ENCODE peak calls at places on chromosomes 4 and X, in nine cellular contexts. Y is tibial artery, N is WTC11, S is IMR-90, K is fibroblast of pulmonary artery, I is body of pancreas, U is sigmoid colon, C is Calu3, Q is spleen. R is an unnamed sample.

GRCh38 chrX:14420876-14421275 is 108.5 kb upstream of the GLRA2 start:
- DNase-seq in Y (no peak), N (no peak), S (no peak), K (no peak), I (no peak), U (no peak), C (no peak), Q (no peak), R (no peak)

GRCh38 chr4:102869569-102870227 is 906 bp downstream of the CISD2 start:
- DNase-seq in Y (no peak), N (no peak), S (peak), K (no peak), I (peak), U (no peak), C (no peak), Q (no peak), R (no peak)

GRCh38 chr4:150244600-150244999 is 166.4 kb downstream of the DCLK2 start:
- DNase-seq in Y (no peak), N (no peak), S (peak), K (peak), I (peak), U (no peak), C (no peak), Q (no peak), R (no peak)

GRCh38 chr4:22532896-22533295 is 17.0 kb upstream of the ADGRA3 start:
- DNase-seq in Y (no peak), N (no peak), S (no peak), K (no peak), I (no peak), U (no peak), C (no peak), Q (no peak), R (no peak)

GRCh38 chr4:87251104-87251503 is 30.7 kb upstream of the KLHL8 start:
- DNase-seq in Y (no peak), N (no peak), S (no peak), K (no peak), I (peak), U (no peak), C (no peak), Q (no peak), R (no peak)

GRCh38 chr4:36039031-36039430 is 205.3 kb downstream of the ARAP2 start:
- DNase-seq in Y (no peak), N (peak), S (no peak), K (no peak), I (no peak), U (no peak), C (no peak), Q (no peak), R (no peak)

GRCh38 chrX:4579999-4580398 is 866.5 kb upstream of the PRKX start:
- DNase-seq in Y (no peak), N (no peak), S (no peak), K (no peak), I (no peak), U (no peak), C (no peak), Q (no peak), R (no peak)

GRCh38 chrX:54978448-54978847 is 15.5 kb downstream of the PFKFB1 start:
- DNase-seq in Y (no peak), N (no peak), S (peak), K (peak), I (no peak), U (no peak), C (no peak), Q (no peak), R (no peak)

GRCh38 chrX:9535101-9535500 is 70.2 kb downstream of the TBL1X start:
- DNase-seq in Y (no peak), N (no peak), S (peak), K (no peak), I (no peak), U (no peak), C (no peak), Q (no peak), R (no peak)

GRCh38 chr4:166092797-166093196 is 219.8 kb downstream of the TLL1 start:
- DNase-seq in Y (no peak), N (no peak), S (no peak), K (no peak), I (peak), U (no peak), C (no peak), Q (no peak), R (no peak)

GRCh38 chrX:111955916-111956315 is 79.9 kb downstream of the TRPC5OS start:
- DNase-seq in Y (no peak), N (no peak), S (no peak), K (no peak), I (peak), U (no peak), C (no peak), Q (no peak), R (no peak)

GRCh38 chrX:95662200-95662599 is 1022.4 kb upstream of the DIAPH2 start:
- DNase-seq in Y (no peak), N (no peak), S (no peak), K (no peak), I (no peak), U (no peak), C (no peak), Q (no peak), R (no peak)

GRCh38 chr4:185221491-185221890 is 12.1 kb downstream of the SNX25 start:
- DNase-seq in Y (no peak), N (no peak), S (peak), K (no peak), I (no peak), U (no peak), C (no peak), Q (no peak), R (no peak)

GRCh38 chrX:48927125-48927524 is 8.3 kb upstream of the PIM2 start:
- DNase-seq in Y (no peak), N (peak), S (no peak), K (no peak), I (no peak), U (no peak), C (no peak), Q (peak), R (no peak)

GRCh38 chrX:150587585-150588503 is 19.4 kb downstream of the MTM1 start:
- DNase-seq in Y (no peak), N (peak), S (no peak), K (peak), I (peak), U (no peak), C (peak), Q (no peak), R (peak)

DNA sequence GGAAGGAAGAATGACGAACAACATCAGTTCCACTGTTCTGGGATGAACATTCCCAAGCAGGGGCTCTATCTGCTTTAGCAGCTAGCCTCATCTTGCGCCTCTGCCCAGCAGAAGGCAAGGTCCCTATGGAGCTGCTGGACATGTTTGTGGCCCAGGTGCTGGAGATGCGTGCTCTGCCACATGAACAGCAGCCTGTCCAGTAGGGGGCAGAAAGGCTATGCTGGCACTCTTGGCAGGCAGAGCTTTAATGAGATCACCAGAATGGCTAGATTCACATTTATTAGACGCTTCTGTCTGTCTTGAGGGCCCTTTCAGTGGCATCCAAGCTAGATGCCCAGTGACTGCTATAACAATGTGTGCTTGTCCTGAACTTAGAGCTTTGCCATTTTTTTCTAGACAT is 1826.0 kb downstream of the STIM2 start:
- DNase-seq in Y (no peak), N (peak), S (peak), K (peak), I (peak), U (no peak), C (no peak), Q (peak), R (peak)
- TF ChIP-seq CTCF in Y (no peak), N (peak), S (peak), K (peak), I (no peak), U (no peak), C (no peak), Q (no peak), R (peak)

GRCh38 chr4:67717586-67717985 is 16.6 kb upstream of the UBA6 start:
- DNase-seq in Y (no peak), N (no peak), S (no peak), K (no peak), I (no peak), U (no peak), C (no peak), Q (no peak), R (no peak)

GRCh38 chr4:67714248-67714583 is 13.3 kb upstream of the UBA6 start:
- DNase-seq in Y (no peak), N (no peak), S (no peak), K (no peak), I (no peak), U (no peak), C (no peak), Q (no peak), R (no peak)

GRCh38 chr4:67713531-67714247 is 12.7 kb upstream of the UBA6 start:
- DNase-seq in Y (no peak), N (no peak), S (peak), K (peak), I (no peak), U (no peak), C (no peak), Q (no peak), R (no peak)

GRCh38 chr4:67712650-67713530 is 11.9 kb upstream of the UBA6 start:
- DNase-seq in Y (no peak), N (no peak), S (no peak), K (no peak), I (no peak), U (no peak), C (no peak), Q (no peak), R (no peak)

DNA sequence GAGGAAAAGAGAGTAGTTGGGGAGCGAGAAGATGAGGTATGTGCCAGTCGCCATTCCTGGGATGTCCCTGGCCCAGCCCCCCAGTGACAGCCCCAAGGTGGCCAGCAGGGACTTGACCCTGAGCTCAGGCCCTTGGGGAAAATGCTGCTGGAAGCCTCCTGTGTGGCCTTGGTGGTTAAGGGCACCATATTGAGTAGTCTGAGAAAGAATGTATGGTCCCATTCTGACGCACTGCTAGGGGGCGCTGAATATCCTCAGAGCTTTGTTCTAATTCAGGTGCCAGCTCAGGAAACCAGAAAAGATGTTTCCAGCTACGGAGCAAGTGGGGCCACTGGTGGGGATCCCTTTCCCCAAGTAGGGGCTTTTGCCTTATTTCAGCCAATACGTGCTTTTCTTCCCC is 14.0 kb upstream of the UBA6 start:
- DNase-seq in Y (no peak), N (no peak), S (no peak), K (no peak), I (no peak), U (no peak), C (no peak), Q (no peak), R (no peak)
- TF ChIP-seq CTCF in Y (no peak), N (peak), S (no peak), K (no peak), I (no peak), U (no peak), C (no peak), Q (no peak), R (no peak)

GRCh38 chr4:6687947-6688878 is 5.5 kb upstream of the S100P start:
- DNase-seq in Y (no peak), N (no peak), S (no peak), K (no peak), I (no peak), U (no peak), C (peak), Q (no peak), R (no peak)
- TF ChIP-seq CTCF in Y (no peak), N (no peak), S (no peak), K (no peak), I (no peak), U (no peak), C (no peak), Q (no peak), R (no peak)

GRCh38 chr4:42995343-42995944 is 102.9 kb downstream of the GRXCR1 start:
- DNase-seq in Y (no peak), N (no peak), S (peak), K (peak), I (no peak), U (no peak), C (no peak), Q (no peak), R (no peak)
- TF ChIP-seq CTCF in Y (peak), N (peak), S (peak), K (peak), I (peak), U (no peak), C (peak), Q (no peak), R (peak)

GRCh38 chr4:76951333-76952033 is 1.9 kb downstream of the SEPTIN11 start:
- DNase-seq in Y (no peak), N (no peak), S (no peak), K (peak), I (no peak), U (no peak), C (no peak), Q (no peak), R (no peak)
- TF ChIP-seq CTCF in Y (no peak), N (no peak), S (peak), K (no peak), I (no peak), U (no peak), C (no peak), Q (no peak), R (no peak)

GRCh38 chr4:6591781-6592180 is 16.8 kb downstream of the MAN2B2 start:
- DNase-seq in Y (no peak), N (no peak), S (no peak), K (no peak), I (no peak), U (no peak), C (no peak), Q (no peak), R (no peak)
- TF ChIP-seq CTCF in Y (no peak), N (no peak), S (no peak), K (no peak), I (no peak), U (no peak), C (no peak), Q (no peak), R (no peak)

GRCh38 chrX:21702725-21703228 is 44.6 kb upstream of the KLHL34 start:
- DNase-seq in Y (no peak), N (no peak), S (no peak), K (no peak), I (no peak), U (no peak), C (no peak), Q (no peak), R (no peak)

GRCh38 chrX:21711126-21711847 is 46.6 kb downstream of the SMPX start:
- DNase-seq in Y (no peak), N (no peak), S (no peak), K (no peak), I (no peak), U (no peak), C (no peak), Q (no peak), R (no peak)

GRCh38 chrX:21711848-21712197 is 46.1 kb downstream of the SMPX start:
- DNase-seq in Y (no peak), N (no peak), S (no peak), K (no peak), I (no peak), U (no peak), C (no peak), Q (no peak), R (no peak)

GRCh38 chrX:21705215-21705614 is 47.1 kb upstream of the KLHL34 start:
- DNase-seq in Y (no peak), N (no peak), S (no peak), K (no peak), I (no peak), U (no peak), C (no peak), Q (no peak), R (no peak)

GRCh38 chrX:21708116-21708515 is 49.8 kb downstream of the SMPX start:
- DNase-seq in Y (no peak), N (peak), S (no peak), K (peak), I (no peak), U (no peak), C (no peak), Q (no peak), R (no peak)
- TF ChIP-seq CTCF in Y (no peak), N (no peak), S (peak), K (peak), I (no peak), U (no peak), C (no peak), Q (no peak), R (no peak)